ENCODE peak calls at places on chromosomes 5 and 9, in nine cellular contexts. X, Y, H, K, L, E, U, M and T are unnamed samples.

GRCh38 chr9:546797-547223 is 294.7 kb upstream of the DMRT1 start:
- DNase-seq in X (no peak), Y (no peak), H (no peak), K (no peak), L (no peak), E (no peak), U (no peak), M (peak), T (no peak)

GRCh38 chr5:135446186-135446585 is 962 bp downstream of the DCANP1 start:
- DNase-seq in X (no peak), Y (no peak), H (no peak), K (no peak), L (no peak), E (no peak), U (no peak), M (no peak), T (no peak)

GRCh38 chr5:16899171-16899570 is 36.9 kb downstream of the MYO10 start:
- DNase-seq in X (no peak), Y (no peak), H (no peak), K (no peak), L (no peak), E (no peak), U (no peak), M (no peak), T (peak)

GRCh38 chr5:93151121-93151520 is 429.9 kb downstream of the NR2F1-AS1 start:
- DNase-seq in X (peak), Y (no peak), H (peak), K (no peak), L (no peak), E (no peak), U (no peak), M (peak), T (no peak)

GRCh38 chr9:130451509-130452388 is 7.0 kb downstream of the ASS1 start:
- DNase-seq in X (peak), Y (no peak), H (peak), K (peak), L (peak), E (peak), U (peak), M (peak), T (peak)

GRCh38 chr9:115373000-115373709 is 255.2 kb upstream of the TNC start:
- DNase-seq in X (peak), Y (no peak), H (peak), K (no peak), L (no peak), E (peak), U (peak), M (peak), T (no peak)

GRCh38 chr9:79623799-79624721 is 52.3 kb downstream of the TLE4 start:
- DNase-seq in X (no peak), Y (no peak), H (no peak), K (peak), L (no peak), E (no peak), U (peak), M (peak), T (no peak)

GRCh38 chr9:138105561-138106505 is 228.3 kb downstream of the CACNA1B start:
- DNase-seq in X (no peak), Y (no peak), H (no peak), K (no peak), L (no peak), E (no peak), U (no peak), M (no peak), T (no peak)

GRCh38 chr5:168059111-168059510 is 232.3 kb upstream of the WWC1 start:
- DNase-seq in X (no peak), Y (no peak), H (no peak), K (no peak), L (no peak), E (no peak), U (peak), M (no peak), T (no peak)

GRCh38 chr5:133790898-133791297 is 177.5 kb downstream of the C5orf15 start:
- DNase-seq in X (no peak), Y (no peak), H (no peak), K (no peak), L (no peak), E (no peak), U (no peak), M (no peak), T (no peak)

GRCh38 chr5:178163772-178164735 is 10.4 kb upstream of the NHP2 start:
- DNase-seq in X (peak), Y (peak), H (peak), K (peak), L (peak), E (no peak), U (peak), M (peak), T (peak)

GRCh38 chr9:122075135-122076030 is 17.7 kb downstream of the TTLL11 start:
- DNase-seq in X (no peak), Y (no peak), H (peak), K (no peak), L (no peak), E (no peak), U (no peak), M (no peak), T (no peak)

GRCh38 chr9:2729721-2730120 is 12.4 kb downstream of the KCNV2 start:
- DNase-seq in X (no peak), Y (no peak), H (peak), K (no peak), L (no peak), E (no peak), U (no peak), M (no peak), T (no peak)

GRCh38 chr5:135163964-135164363 is 129.9 kb upstream of the PITX1 start:
- DNase-seq in X (no peak), Y (no peak), H (no peak), K (no peak), L (no peak), E (no peak), U (no peak), M (no peak), T (no peak)

GRCh38 chr9:131839281-131840084 is 99.6 kb upstream of the RAPGEF1 start:
- DNase-seq in X (no peak), Y (no peak), H (peak), K (no peak), L (no peak), E (peak), U (no peak), M (no peak), T (no peak)

GRCh38 chr9:109282302-109282701 is 38.6 kb downstream of the EPB41L4B start:
- DNase-seq in X (no peak), Y (no peak), H (no peak), K (no peak), L (no peak), E (no peak), U (no peak), M (no peak), T (no peak)

GRCh38 chr5:140869555-140869886 is 764 bp downstream of the PCDHA11 start:
- DNase-seq in X (no peak), Y (no peak), H (no peak), K (no peak), L (no peak), E (no peak), U (no peak), M (no peak), T (no peak)

GRCh38 chr5:3004361-3005080 is 253.0 kb upstream of the IRX2 start:
- DNase-seq in X (no peak), Y (no peak), H (no peak), K (peak), L (no peak), E (no peak), U (no peak), M (no peak), T (no peak)

GRCh38 chr5:127839072-127839471 is 135.9 kb downstream of the CCDC192 start:
- DNase-seq in X (no peak), Y (no peak), H (no peak), K (no peak), L (no peak), E (no peak), U (no peak), M (no peak), T (no peak)

GRCh38 chr5:127758884-127759283 is 55.7 kb downstream of the CCDC192 start:
- DNase-seq in X (no peak), Y (no peak), H (no peak), K (no peak), L (no peak), E (no peak), U (no peak), M (no peak), T (no peak)

GRCh38 chr9:78369644-78370219 is 72.8 kb downstream of the PSAT1 start:
- DNase-seq in X (peak), Y (peak), H (peak), K (no peak), L (peak), E (peak), U (peak), M (peak), T (peak)

GRCh38 chr5:172827843-172828242 is 6.2 kb upstream of the ERGIC1 start:
- DNase-seq in X (no peak), Y (no peak), H (no peak), K (peak), L (no peak), E (no peak), U (no peak), M (no peak), T (no peak)

GRCh38 chr9:30757723-30758122 is 1626.7 kb upstream of the ACO1 start:
- DNase-seq in X (no peak), Y (no peak), H (no peak), K (no peak), L (no peak), E (no peak), U (no peak), M (no peak), T (no peak)

GRCh38 chr9:109779711-109780452 is at the start of gene PALM2AKAP2:
- DNase-seq in X (peak), Y (peak), H (peak), K (peak), L (peak), E (no peak), U (peak), M (peak), T (peak)

GRCh38 chr5:152406082-152406481 is 1.0 kb upstream of the NMUR2 start:
- DNase-seq in X (no peak), Y (no peak), H (no peak), K (no peak), L (no peak), E (no peak), U (no peak), M (no peak), T (no peak)

GRCh38 chr5:65871182-65871581 is 55.2 kb upstream of the ERBIN start:
- DNase-seq in X (peak), Y (no peak), H (peak), K (no peak), L (no peak), E (peak), U (no peak), M (no peak), T (no peak)

GRCh38 chr9:134088064-134088725 is 20.4 kb upstream of the BRD3 start:
- DNase-seq in X (no peak), Y (no peak), H (no peak), K (no peak), L (no peak), E (no peak), U (no peak), M (no peak), T (no peak)

GRCh38 chr5:317086-317811 is 4.3 kb upstream of the AHRR start:
- DNase-seq in X (peak), Y (peak), H (peak), K (no peak), L (peak), E (no peak), U (peak), M (peak), T (peak)

GRCh38 chr5:78504726-78505431 is 143.7 kb downstream of the LHFPL2 start:
- DNase-seq in X (no peak), Y (no peak), H (peak), K (peak), L (no peak), E (peak), U (peak), M (peak), T (no peak)

GRCh38 chr5:164650427-164650826 is 1145.0 kb downstream of the MAT2B start:
- DNase-seq in X (no peak), Y (no peak), H (no peak), K (no peak), L (no peak), E (no peak), U (no peak), M (no peak), T (no peak)

GRCh38 chr9:33426843-33427293 is 20.5 kb downstream of the AQP3 start:
- DNase-seq in X (no peak), Y (no peak), H (no peak), K (no peak), L (no peak), E (no peak), U (no peak), M (peak), T (no peak)

GRCh38 chr9:129124507-129125069 is 13.4 kb downstream of the PTPA start:
- DNase-seq in X (no peak), Y (no peak), H (no peak), K (no peak), L (no peak), E (no peak), U (no peak), M (no peak), T (no peak)

GRCh38 chr5:141100243-141100805 is at the start of gene PCDHB3:
- DNase-seq in X (no peak), Y (no peak), H (peak), K (no peak), L (no peak), E (no peak), U (peak), M (peak), T (no peak)

GRCh38 chr5:177293819-177294581 is 9.5 kb downstream of the RAB24 start:
- DNase-seq in X (no peak), Y (no peak), H (no peak), K (no peak), L (no peak), E (no peak), U (no peak), M (no peak), T (no peak)

GRCh38 chr5:115776989-115777388 is 39.5 kb downstream of the CDO1 start:
- DNase-seq in X (no peak), Y (no peak), H (no peak), K (no peak), L (no peak), E (no peak), U (no peak), M (no peak), T (no peak)